ENCODE peak calls at places on chromosomes 6 and 20, in seven cellular contexts. I, M, J, L, F, G and T are unnamed samples.

GRCh38 chr6:6622557-6622956 is 34.0 kb downstream of the LY86 start:
- DNase-seq in F (no peak), G (no peak), L (no peak), I (no peak), M (no peak), J (no peak), T (no peak)

GRCh38 chr6:157194110-157194509 is 129.2 kb downstream of the TMEM242 start:
- DNase-seq in L (no peak), F (no peak), I (no peak), J (no peak), M (no peak), G (no peak), T (no peak)

GRCh38 chr6:108941867-108942266 is 93.6 kb downstream of the ARMC2 start:
- DNase-seq in M (no peak), L (no peak), G (no peak), F (no peak), I (no peak), J (no peak), T (no peak)

GRCh38 chr6:84449220-84449619 is 221.8 kb upstream of the CEP162 start:
- DNase-seq in J (no peak), I (no peak), G (no peak), M (no peak), L (no peak), F (no peak), T (no peak)

GRCh38 chr6:63816401-63816975 is 180.9 kb downstream of the PHF3 start:
- DNase-seq in F (no peak), J (no peak), L (no peak), M (no peak), I (no peak), G (no peak), T (no peak)

GRCh38 chr20:22511943-22512910 is 72.1 kb downstream of the FOXA2 start:
- DNase-seq in M (no peak), L (peak; percentile 21), J (no peak), G (no peak), I (peak; percentile 87), F (no peak), T (no peak)

GRCh38 chr6:14211596-14211961 is 94.0 kb downstream of the CD83 start:
- DNase-seq in M (peak; percentile 43), L (peak; percentile 62), F (no peak), G (no peak), J (no peak), I (peak; percentile 64), T (peak; percentile 47)

GRCh38 chr6:53309059-53309896 is 39.5 kb downstream of the ELOVL5 start:
- DNase-seq in L (no peak), F (no peak), M (no peak), G (no peak), J (peak; percentile 90), I (no peak), T (no peak)

GRCh38 chr6:131023834-131024504 is 39.1 kb downstream of the EPB41L2 start:
- DNase-seq in L (no peak), I (peak; percentile 48), G (no peak), M (no peak), F (no peak), J (no peak), T (no peak)

GRCh38 chr20:61461459-61461858 is 209.4 kb downstream of the CDH4 start:
- DNase-seq in F (no peak), M (no peak), G (no peak), L (no peak), J (no peak), I (no peak), T (no peak)

GRCh38 chr6:56549014-56549413 is 93.7 kb downstream of the DST start:
- DNase-seq in G (no peak), J (no peak), L (no peak), M (no peak), I (no peak), F (no peak), T (no peak)
- TF ChIP-seq CTCF in G (no peak), J (no peak), L (no peak), M (no peak), I (peak; percentile 12), F (no peak), T (no peak)

DNA sequence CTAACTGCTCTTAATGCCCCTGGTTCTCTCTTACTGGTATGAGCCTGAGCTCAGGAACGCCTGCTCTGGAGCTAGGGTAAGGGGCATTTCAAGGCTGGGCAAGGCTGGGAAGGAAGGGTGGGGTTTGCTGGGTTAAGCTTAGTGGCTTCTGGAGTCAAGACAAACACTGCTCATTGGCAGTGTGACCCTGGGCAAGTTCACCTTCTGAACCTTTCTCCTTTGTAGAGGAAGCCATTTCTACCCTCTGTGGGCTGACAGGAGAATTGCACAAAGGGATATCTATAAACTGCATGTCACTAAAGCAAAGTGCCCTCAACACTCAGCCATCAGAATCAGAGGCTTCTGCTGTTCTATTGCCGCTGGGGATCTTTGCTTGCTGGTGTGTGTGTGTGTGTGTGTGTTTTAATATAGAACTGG is 20.3 kb upstream of the LRRN4 start:
- DNase-seq in M (no peak), L (no peak), F (no peak), G (peak; percentile 52), I (no peak), J (peak; percentile 30), T (no peak)
- TF ChIP-seq CTCF in M (no peak), L (peak; percentile 38), F (no peak), G (no peak), I (no peak), J (peak; percentile 40), T (peak; percentile 19)

DNA sequence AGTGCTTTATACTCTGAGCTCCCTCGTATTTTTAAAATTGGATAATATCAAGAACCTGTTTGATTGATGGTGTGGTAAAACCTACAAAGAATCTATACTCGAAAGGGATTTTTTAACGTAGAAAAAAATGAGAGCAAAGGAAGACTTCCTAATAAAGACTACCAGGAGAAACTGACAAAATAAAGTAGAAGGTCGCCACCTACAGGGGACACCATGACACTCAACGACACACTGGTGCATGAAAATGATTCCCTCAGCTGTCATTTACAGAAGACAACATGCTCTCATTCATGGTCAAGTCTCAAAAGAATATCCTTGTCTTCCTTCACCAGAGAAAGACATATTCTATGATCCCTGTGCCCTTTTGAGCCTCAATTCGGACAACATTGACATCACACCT is 10.1 kb upstream of the NHSL1 start:
- DNase-seq in M (no peak), J (peak; percentile 27), F (no peak), G (peak; percentile 27), L (peak; percentile 43), I (peak; percentile 80), T (peak; percentile 32)
- TF ChIP-seq CTCF in M (no peak), J (peak; percentile 54), F (no peak), G (peak; percentile 67), L (peak; percentile 64), I (peak; percentile 67), T (peak; percentile 2)

DNA sequence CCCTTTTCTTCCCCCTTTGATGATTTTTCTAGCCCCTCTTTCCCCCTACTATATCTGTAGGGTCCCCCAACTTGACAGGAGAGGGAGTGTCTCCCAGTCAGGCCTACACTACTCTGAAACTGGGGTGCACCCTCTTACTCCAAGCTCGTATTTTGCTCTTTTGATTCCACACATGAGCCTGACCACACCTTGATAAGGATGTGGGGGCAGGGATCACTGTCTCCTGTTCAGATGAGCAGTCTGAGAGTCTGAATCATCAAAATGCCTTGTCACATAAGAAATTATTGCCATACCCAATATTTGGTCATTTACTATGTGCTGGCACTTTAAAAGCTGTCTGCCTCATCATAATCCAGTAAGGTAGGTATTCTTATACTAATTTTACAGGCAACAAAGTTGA is 15.9 kb downstream of the PNPLA1 start:
- DNase-seq in G (no peak), J (no peak), I (no peak), F (no peak), M (no peak), L (no peak), T (no peak)
- TF ChIP-seq CTCF in G (no peak), J (no peak), I (no peak), F (no peak), M (no peak), L (no peak), T (no peak)

DNA sequence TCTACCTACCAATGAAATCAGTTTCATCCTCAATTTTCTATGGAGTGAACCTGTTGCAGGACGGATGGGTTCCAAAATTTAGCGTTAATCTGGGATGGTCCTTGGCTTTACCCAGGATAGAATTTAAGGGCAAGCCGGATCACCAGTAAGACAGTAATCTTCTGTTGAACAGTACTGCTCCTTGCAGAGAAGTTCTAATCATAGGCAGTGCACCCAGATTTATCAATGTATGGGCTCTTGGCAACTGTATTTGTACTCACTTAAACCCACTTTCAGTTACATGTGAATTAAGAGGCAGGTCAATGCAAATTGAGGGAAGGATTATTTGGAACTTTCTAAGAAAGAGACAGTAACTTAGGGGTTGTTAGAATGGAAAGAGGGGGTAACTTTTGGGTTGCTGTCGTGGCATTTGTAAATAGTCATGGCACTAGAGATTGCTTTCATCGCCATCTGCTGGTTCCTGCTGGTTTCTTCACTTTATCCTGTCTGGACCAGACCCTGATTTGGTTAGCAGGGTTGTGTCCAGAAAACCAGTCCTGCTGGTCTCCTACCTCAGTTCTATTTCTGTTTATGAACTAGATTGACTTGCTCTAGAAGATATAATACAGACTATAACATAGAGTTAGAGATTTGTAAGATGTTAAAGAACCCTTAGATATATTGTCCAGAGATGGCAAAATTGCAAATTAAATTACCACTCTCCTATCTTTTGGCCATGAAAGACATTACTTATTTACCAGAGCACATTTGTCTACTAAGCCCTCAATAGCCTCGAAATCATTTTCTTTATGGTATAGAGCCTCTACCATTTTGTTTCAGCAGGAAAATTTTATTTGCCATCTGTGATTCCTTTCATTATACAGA is 646.3 kb downstream of the UTRN start:
- DNase-seq in L (peak; percentile 52), F (no peak), I (peak; percentile 52), G (peak; percentile 7), J (peak; percentile 19), M (peak; percentile 21), T (peak; percentile 6)
- TF ChIP-seq CTCF in L (no peak), F (no peak), I (no peak), G (peak; percentile 64), J (peak; percentile 43), M (no peak), T (peak; percentile 45)

GRCh38 chr20:36992802-36993334 is 41.4 kb upstream of the SAMHD1 start:
- DNase-seq in J (no peak), M (no peak), L (no peak), G (no peak), F (no peak), I (no peak), T (no peak)
- TF ChIP-seq CTCF in J (no peak), M (no peak), L (no peak), G (no peak), F (no peak), I (no peak), T (no peak)

GRCh38 chr6:158219229-158219628 is 51.1 kb downstream of the GTF2H5 start:
- DNase-seq in L (no peak), M (peak; percentile 76), F (no peak), G (no peak), I (peak; percentile 58), J (no peak), T (no peak)
- TF ChIP-seq CTCF in L (no peak), M (no peak), F (no peak), G (no peak), I (no peak), J (no peak), T (no peak)

GRCh38 chr6:13147396-13148181 is 180.7 kb downstream of the TBC1D7 start:
- DNase-seq in F (no peak), M (no peak), I (no peak), J (no peak), G (no peak), L (no peak), T (no peak)
- TF ChIP-seq CTCF in F (no peak), M (no peak), I (no peak), J (no peak), G (no peak), L (no peak), T (no peak)